ENCODE peak calls at places on chromosomes 2 and 18, in five cellular contexts. T, C, W, B and F are unnamed samples.

GRCh38 chr2:132585982-132586608 is 83.9 kb downstream of the LYPD1 start:
- DNase-seq in T (peak), C (no peak), W (no peak), B (no peak), F (no peak)

GRCh38 chr2:219551412-219551811 is 7.6 kb downstream of the TMEM198 start:
- DNase-seq in T (peak), C (no peak), W (no peak), B (peak), F (no peak)

GRCh38 chr2:43040084-43040854 is 186.1 kb downstream of the ZFP36L2 start:
- DNase-seq in T (peak), C (peak), W (no peak), B (peak), F (no peak)

GRCh38 chr2:180122874-180123273 is 115.8 kb upstream of the CWC22 start:
- DNase-seq in T (no peak), C (no peak), W (no peak), B (no peak), F (no peak)

GRCh38 chr2:177265386-177265690 is 811 bp upstream of the NFE2L2 start:
- DNase-seq in T (peak), C (no peak), W (no peak), B (no peak), F (peak)

GRCh38 chr2:3214827-3215404 is 162.7 kb downstream of the EIPR1 start:
- DNase-seq in T (no peak), C (no peak), W (no peak), B (no peak), F (no peak)

GRCh38 chr2:96087130-96087529 is 29.2 kb downstream of the ADRA2B start:
- DNase-seq in T (no peak), C (no peak), W (no peak), B (no peak), F (no peak)

GRCh38 chr18:34562252-34562870 is 147.7 kb upstream of the DTNA start:
- DNase-seq in T (no peak), C (no peak), W (no peak), B (no peak), F (no peak)

GRCh38 chr2:190812506-190813294 is 67.9 kb upstream of the GLS start:
- DNase-seq in T (no peak), C (no peak), W (no peak), B (peak), F (no peak)

GRCh38 chr2:151947524-151948165 is 119.4 kb upstream of the ARL5A start:
- DNase-seq in T (peak), C (no peak), W (no peak), B (peak), F (no peak)

GRCh38 chr2:238141541-238142318 is 3.3 kb downstream of the KLHL30 start:
- DNase-seq in T (no peak), C (peak), W (no peak), B (peak), F (no peak)

GRCh38 chr2:64525323-64525625 is 1.1 kb downstream of the AFTPH start:
- DNase-seq in T (no peak), C (no peak), W (no peak), B (peak), F (no peak)